ENCODE peak calls at places on chromosomes 1 and 21, in six cellular contexts. N is HAP-1; S is CD4-positive, CD25-positive, alpha-beta regulatory T cell; R is A549; C is uterus; V is neuronal stem cell. I is an unnamed sample. For H3K4me1, the result is how much of the 10 kb centered on the place peaks cover.

GRCh38 chr1:112522621-112523020 is 13.9 kb downstream of the WNT2B start:
- DNase-seq in N (no peak), S (no peak), R (no peak), C (no peak), V (no peak), I (no peak)

GRCh38 chr1:29256395-29256794 is 20.1 kb downstream of the PTPRU start:
- DNase-seq in N (no peak), S (no peak), R (peak), C (no peak), V (no peak), I (no peak)

GRCh38 chr1:170707959-170708666 is 44.2 kb downstream of the PRRX1 start:
- DNase-seq in N (no peak), S (no peak), R (peak), C (peak), V (no peak), I (no peak)

GRCh38 chr1:6601865-6602668 is 602 bp downstream of the KLHL21 start:
- DNase-seq in N (no peak), S (peak), R (no peak), C (peak), V (no peak), I (peak)

GRCh38 chr1:10614377-10615225 is 139.9 kb downstream of the PEX14 start:
- DNase-seq in N (no peak), S (no peak), R (no peak), C (no peak), V (no peak), I (no peak)

GRCh38 chr1:175129182-175129581 is 61.5 kb downstream of the TNN start:
- DNase-seq in N (no peak), S (no peak), R (no peak), C (no peak), V (no peak), I (no peak)

GRCh38 chr1:196143602-196144342 is 464.5 kb downstream of the KCNT2 start:
- DNase-seq in N (no peak), S (no peak), R (peak), C (no peak), V (no peak), I (no peak)

GRCh38 chr21:39125752-39126485 is 57.3 kb downstream of the PSMG1 start:
- DNase-seq in N (peak), S (no peak), R (peak), C (peak), V (peak), I (no peak)

GRCh38 chr1:67342002-67342890 is 34.6 kb downstream of the IL12RB2 start:
- DNase-seq in N (peak), S (no peak), R (no peak), C (no peak), V (no peak), I (no peak)

GRCh38 chr1:66176828-66177227 is 357.1 kb upstream of the SGIP1 start:
- DNase-seq in N (no peak), S (no peak), R (peak), C (no peak), V (no peak), I (no peak)

GRCh38 chr1:208601569-208601968 is 357.4 kb upstream of the PLXNA2 start:
- DNase-seq in N (no peak), S (no peak), R (no peak), C (no peak), V (no peak), I (no peak)

GRCh38 chr1:187226396-187226795 is 397.6 kb downstream of the PLA2G4A start:
- DNase-seq in N (no peak), S (no peak), R (no peak), C (no peak), V (no peak), I (no peak)

GRCh38 chr1:29166291-29166878 is 15.3 kb downstream of the SRSF4 start:
- DNase-seq in N (no peak), S (no peak), R (no peak), C (no peak), V (no peak), I (no peak)

DNA sequence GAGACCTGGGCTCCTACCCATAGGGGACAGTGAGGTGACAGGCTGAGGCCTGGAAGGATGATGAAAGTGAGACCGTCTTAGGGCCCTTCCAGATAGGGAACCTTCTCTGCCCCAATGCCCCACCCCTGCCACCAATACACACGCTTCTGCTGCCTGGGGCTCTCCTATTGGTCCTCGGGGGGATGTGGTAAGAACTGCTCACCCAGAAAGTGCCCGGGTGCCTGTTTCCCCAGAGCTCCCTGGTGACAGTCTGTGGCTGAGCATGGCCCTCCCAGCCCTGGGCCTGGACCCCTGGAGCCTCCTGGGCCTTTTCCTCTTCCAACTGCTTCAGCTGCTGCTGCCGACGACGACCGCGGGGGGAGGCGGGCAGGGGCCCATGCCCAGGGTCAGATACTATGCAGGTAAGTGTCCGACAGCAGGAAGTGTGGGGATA is 948 bp downstream of the SEMA4A start:
- DNase-seq in N (no peak), S (no peak), R (no peak), C (no peak), V (no peak), I (no peak)
- H3K4me1 ChIP-seq in N (under half), S (under half), R (under half), C (under half), V (under half), I (under half)

GRCh38 chr1:234862360-234862943 is 252.5 kb upstream of the IRF2BP2 start:
- DNase-seq in N (no peak), S (no peak), R (no peak), C (no peak), V (no peak), I (no peak)
- H3K4me3 ChIP-seq in N (no peak), S (no peak), R (no peak), C (no peak), V (no peak), I (peak)

DNA sequence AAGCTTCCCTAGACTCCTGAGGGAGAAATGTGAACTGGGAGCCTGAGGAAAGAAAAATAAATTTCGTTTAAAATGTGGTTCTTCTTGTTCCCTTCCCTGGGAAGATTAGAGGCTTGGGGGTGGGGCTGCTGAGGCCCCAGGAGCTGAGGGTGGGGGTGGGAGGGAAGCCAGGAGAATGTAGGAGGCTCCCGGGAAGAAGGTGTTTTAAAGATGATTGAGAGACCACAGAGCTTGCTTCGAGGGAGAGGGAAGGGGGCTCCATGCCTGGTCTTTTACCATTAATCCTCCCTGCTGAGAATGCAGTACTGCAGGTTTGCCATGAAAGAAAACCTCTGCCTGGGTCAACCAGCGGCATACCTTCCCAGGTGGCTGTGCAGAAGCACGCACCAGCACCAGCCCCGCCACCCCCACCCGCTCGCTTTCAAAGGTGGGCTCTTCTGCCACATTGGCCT is 15.4 kb downstream of the ABCA4 start:
- DNase-seq in N (no peak), S (no peak), R (no peak), C (no peak), V (no peak), I (no peak)
- H3K4me1 ChIP-seq in N (under half), S (under half), R (under half), C (under half), V (under half), I (under half)

DNA sequence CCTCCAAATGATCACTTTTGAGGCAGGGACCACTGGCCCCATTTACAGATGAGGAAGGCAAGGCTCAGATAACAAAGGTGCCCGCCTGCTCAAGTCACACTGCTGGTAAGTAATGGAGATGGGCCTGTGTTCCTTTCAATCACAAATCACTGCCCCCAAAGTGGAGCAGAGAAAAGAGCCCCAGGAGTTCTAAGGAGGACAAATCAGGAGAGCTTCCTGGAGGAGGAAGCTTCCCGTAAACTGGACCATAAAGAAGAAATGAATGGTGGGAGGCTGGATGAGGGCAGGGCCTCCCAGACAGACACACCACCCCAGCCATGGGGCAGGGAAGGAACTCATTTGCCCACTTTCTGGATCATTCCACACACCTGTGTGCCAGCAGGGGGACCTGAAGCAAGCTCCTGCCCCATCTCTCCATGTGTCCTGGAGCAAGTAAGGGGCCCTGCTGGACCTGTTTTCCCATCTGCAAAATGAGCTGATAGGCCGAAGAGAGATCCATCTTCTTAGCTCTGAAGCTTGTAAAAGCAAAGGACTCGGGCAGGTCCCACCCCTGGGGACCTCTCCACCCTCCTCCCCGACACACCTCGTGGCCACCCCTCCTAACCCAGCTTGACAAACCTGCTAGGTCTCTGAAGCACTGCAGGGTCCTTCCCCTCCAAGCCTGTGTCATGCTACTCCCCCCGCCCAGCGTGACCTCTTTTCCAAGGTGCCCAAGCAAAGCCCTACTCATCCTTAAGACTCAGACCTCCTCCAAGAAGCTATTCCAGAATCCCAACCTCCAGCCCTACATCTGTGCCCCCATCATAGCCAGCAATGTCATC is 5.5 kb downstream of the LAPTM5 start:
- DNase-seq in N (no peak), S (no peak), R (no peak), C (no peak), V (no peak), I (no peak)
- H3K4me3 ChIP-seq in N (no peak), S (peak), R (no peak), C (no peak), V (no peak), I (no peak)

GRCh38 chr1:156129687-156130577 is 15.4 kb downstream of the LMNA start:
- DNase-seq in N (peak), S (peak), R (peak), C (peak), V (peak), I (peak)
- H3K4me1 ChIP-seq in N (under half), S (under half), R (half or more), C (under half), V (under half), I (half or more)

I was measured in left ventricle myocardium inferior.